ENCODE peak calls at places on chromosomes 16 and 17, in ten cellular contexts. One of them, this sample, is unnamed.

GRCh38 chr16:88533945-88534641 is 36.1 kb upstream of the ZC3H18 start:
- DNase-seq in fibroblast of villous mesenchyme: peak; percentile 52
- DNase-seq in OCI-LY7: peak; percentile 87
- DNase-seq in RPMI8226: peak; percentile 81
- DNase-seq in effector memory CD8-positive, alpha-beta T cell: peak; percentile 47
- DNase-seq in C1 segment of cervical spinal cord: peak; percentile 47
- DNase-seq in activated T-helper 1 cell treated with anti-CD3 and anti-CD28 coated beads, Interleukin-2, amount 50 U/mL, for 16 hours: peak; percentile 59
- DNase-seq in esophagus muscularis mucosa: no peak
- DNase-seq in transverse colon: peak; percentile 84
- DNase-seq in T1000: peak; percentile 40
- DNase-seq in this sample: peak; percentile 59

GRCh38 chr16:67378642-67379041 is 14.7 kb downstream of the TPPP3 start:
- DNase-seq in transverse colon: no peak
- DNase-seq in fibroblast of villous mesenchyme: no peak
- DNase-seq in activated T-helper 1 cell treated with anti-CD3 and anti-CD28 coated beads, Interleukin-2, amount 50 U/mL, for 16 hours: no peak
- DNase-seq in C1 segment of cervical spinal cord: no peak
- DNase-seq in RPMI8226: peak; percentile 46
- DNase-seq in OCI-LY7: no peak
- DNase-seq in esophagus muscularis mucosa: no peak
- DNase-seq in effector memory CD8-positive, alpha-beta T cell: no peak
- DNase-seq in T1000: no peak
- DNase-seq in this sample: no peak

GRCh38 chr17:74466111-74466784 is at the start of gene CD300A:
- DNase-seq in RPMI8226: peak; percentile 75
- DNase-seq in OCI-LY7: peak; percentile 74
- DNase-seq in fibroblast of villous mesenchyme: no peak
- DNase-seq in T1000: no peak
- DNase-seq in activated T-helper 1 cell treated with anti-CD3 and anti-CD28 coated beads, Interleukin-2, amount 50 U/mL, for 16 hours: no peak
- DNase-seq in esophagus muscularis mucosa: no peak
- DNase-seq in C1 segment of cervical spinal cord: no peak
- DNase-seq in effector memory CD8-positive, alpha-beta T cell: no peak
- DNase-seq in transverse colon: no peak
- DNase-seq in this sample: peak; percentile 54

GRCh38 chr16:57167537-57167936 is 18.3 kb downstream of the PSME3IP1 start:
- DNase-seq in activated T-helper 1 cell treated with anti-CD3 and anti-CD28 coated beads, Interleukin-2, amount 50 U/mL, for 16 hours: no peak
- DNase-seq in C1 segment of cervical spinal cord: no peak
- DNase-seq in effector memory CD8-positive, alpha-beta T cell: no peak
- DNase-seq in esophagus muscularis mucosa: no peak
- DNase-seq in RPMI8226: no peak
- DNase-seq in transverse colon: no peak
- DNase-seq in T1000: no peak
- DNase-seq in OCI-LY7: no peak
- DNase-seq in fibroblast of villous mesenchyme: no peak
- DNase-seq in this sample: no peak

GRCh38 chr16:21566891-21567414 is 32.4 kb upstream of the METTL9 start:
- DNase-seq in effector memory CD8-positive, alpha-beta T cell: no peak
- DNase-seq in fibroblast of villous mesenchyme: no peak
- DNase-seq in transverse colon: peak; percentile 3
- DNase-seq in C1 segment of cervical spinal cord: no peak
- DNase-seq in activated T-helper 1 cell treated with anti-CD3 and anti-CD28 coated beads, Interleukin-2, amount 50 U/mL, for 16 hours: no peak
- DNase-seq in OCI-LY7: no peak
- DNase-seq in T1000: no peak
- DNase-seq in RPMI8226: no peak
- DNase-seq in esophagus muscularis mucosa: no peak
- DNase-seq in this sample: peak; percentile 22

GRCh38 chr16:11612110-11612981 is 25.6 kb upstream of the LITAF start:
- DNase-seq in RPMI8226: peak; percentile 88
- DNase-seq in esophagus muscularis mucosa: no peak
- DNase-seq in fibroblast of villous mesenchyme: no peak
- DNase-seq in T1000: no peak
- DNase-seq in transverse colon: peak; percentile 86
- DNase-seq in activated T-helper 1 cell treated with anti-CD3 and anti-CD28 coated beads, Interleukin-2, amount 50 U/mL, for 16 hours: no peak
- DNase-seq in effector memory CD8-positive, alpha-beta T cell: no peak
- DNase-seq in OCI-LY7: no peak
- DNase-seq in C1 segment of cervical spinal cord: no peak
- DNase-seq in this sample: peak; percentile 90

GRCh38 chr16:21033707-21034106 is 116.9 kb downstream of the DNAH3 start:
- DNase-seq in fibroblast of villous mesenchyme: no peak
- DNase-seq in transverse colon: no peak
- DNase-seq in esophagus muscularis mucosa: no peak
- DNase-seq in T1000: no peak
- DNase-seq in C1 segment of cervical spinal cord: peak; percentile 35
- DNase-seq in activated T-helper 1 cell treated with anti-CD3 and anti-CD28 coated beads, Interleukin-2, amount 50 U/mL, for 16 hours: no peak
- DNase-seq in RPMI8226: peak; percentile 11
- DNase-seq in OCI-LY7: no peak
- DNase-seq in effector memory CD8-positive, alpha-beta T cell: no peak
- DNase-seq in this sample: no peak

GRCh38 chr16:13298676-13299075 is 397.3 kb downstream of the SHISA9 start:
- DNase-seq in activated T-helper 1 cell treated with anti-CD3 and anti-CD28 coated beads, Interleukin-2, amount 50 U/mL, for 16 hours: no peak
- DNase-seq in OCI-LY7: no peak
- DNase-seq in transverse colon: no peak
- DNase-seq in T1000: no peak
- DNase-seq in RPMI8226: no peak
- DNase-seq in effector memory CD8-positive, alpha-beta T cell: no peak
- DNase-seq in C1 segment of cervical spinal cord: peak; percentile 4
- DNase-seq in esophagus muscularis mucosa: no peak
- DNase-seq in fibroblast of villous mesenchyme: no peak
- DNase-seq in this sample: no peak

GRCh38 chr17:19533718-19534561 is at the start of gene SLC47A1:
- DNase-seq in transverse colon: peak; percentile 20
- DNase-seq in C1 segment of cervical spinal cord: no peak
- DNase-seq in T1000: no peak
- DNase-seq in RPMI8226: no peak
- DNase-seq in OCI-LY7: no peak
- DNase-seq in activated T-helper 1 cell treated with anti-CD3 and anti-CD28 coated beads, Interleukin-2, amount 50 U/mL, for 16 hours: no peak
- DNase-seq in fibroblast of villous mesenchyme: peak; percentile 25
- DNase-seq in effector memory CD8-positive, alpha-beta T cell: no peak
- DNase-seq in esophagus muscularis mucosa: no peak
- DNase-seq in this sample: no peak

GRCh38 chr16:70576431-70577255 is 53.0 kb downstream of the SF3B3 start:
- DNase-seq in OCI-LY7: peak; percentile 28
- DNase-seq in esophagus muscularis mucosa: no peak
- DNase-seq in C1 segment of cervical spinal cord: no peak
- DNase-seq in T1000: no peak
- DNase-seq in transverse colon: peak; percentile 33
- DNase-seq in fibroblast of villous mesenchyme: peak; percentile 98
- DNase-seq in activated T-helper 1 cell treated with anti-CD3 and anti-CD28 coated beads, Interleukin-2, amount 50 U/mL, for 16 hours: no peak
- DNase-seq in effector memory CD8-positive, alpha-beta T cell: no peak
- DNase-seq in RPMI8226: peak; percentile 20
- DNase-seq in this sample: no peak

GRCh38 chr16:72956124-72957064 is 91.5 kb downstream of the ZFHX3 start:
- DNase-seq in RPMI8226: no peak
- DNase-seq in esophagus muscularis mucosa: no peak
- DNase-seq in C1 segment of cervical spinal cord: no peak
- DNase-seq in effector memory CD8-positive, alpha-beta T cell: no peak
- DNase-seq in transverse colon: no peak
- DNase-seq in fibroblast of villous mesenchyme: no peak
- DNase-seq in T1000: no peak
- DNase-seq in activated T-helper 1 cell treated with anti-CD3 and anti-CD28 coated beads, Interleukin-2, amount 50 U/mL, for 16 hours: no peak
- DNase-seq in OCI-LY7: no peak
- DNase-seq in this sample: no peak

GRCh38 chr16:88510091-88510719 is 57.1 kb downstream of the ZFPM1 start:
- DNase-seq in RPMI8226: no peak
- DNase-seq in C1 segment of cervical spinal cord: no peak
- DNase-seq in transverse colon: no peak
- DNase-seq in esophagus muscularis mucosa: no peak
- DNase-seq in fibroblast of villous mesenchyme: no peak
- DNase-seq in activated T-helper 1 cell treated with anti-CD3 and anti-CD28 coated beads, Interleukin-2, amount 50 U/mL, for 16 hours: no peak
- DNase-seq in effector memory CD8-positive, alpha-beta T cell: no peak
- DNase-seq in OCI-LY7: no peak
- DNase-seq in T1000: no peak
- DNase-seq in this sample: no peak

GRCh38 chr16:17206712-17207111 is 264.0 kb downstream of the XYLT1 start:
- DNase-seq in fibroblast of villous mesenchyme: no peak
- DNase-seq in C1 segment of cervical spinal cord: no peak
- DNase-seq in esophagus muscularis mucosa: no peak
- DNase-seq in activated T-helper 1 cell treated with anti-CD3 and anti-CD28 coated beads, Interleukin-2, amount 50 U/mL, for 16 hours: no peak
- DNase-seq in RPMI8226: no peak
- DNase-seq in effector memory CD8-positive, alpha-beta T cell: no peak
- DNase-seq in OCI-LY7: no peak
- DNase-seq in transverse colon: no peak
- DNase-seq in T1000: no peak
- DNase-seq in this sample: no peak

GRCh38 chr17:21376585-21376834 is 353 bp downstream of the KCNJ12 start:
- DNase-seq in T1000: no peak
- DNase-seq in activated T-helper 1 cell treated with anti-CD3 and anti-CD28 coated beads, Interleukin-2, amount 50 U/mL, for 16 hours: no peak
- DNase-seq in RPMI8226: no peak
- DNase-seq in C1 segment of cervical spinal cord: no peak
- DNase-seq in effector memory CD8-positive, alpha-beta T cell: no peak
- DNase-seq in OCI-LY7: no peak
- DNase-seq in transverse colon: no peak
- DNase-seq in fibroblast of villous mesenchyme: no peak
- DNase-seq in esophagus muscularis mucosa: no peak
- DNase-seq in this sample: no peak

GRCh38 chr17:76408037-76408849 is 23.8 kb downstream of the SPHK1 start:
- DNase-seq in T1000: peak; percentile 12
- DNase-seq in RPMI8226: peak; percentile 87
- DNase-seq in C1 segment of cervical spinal cord: peak; percentile 76
- DNase-seq in fibroblast of villous mesenchyme: peak; percentile 52
- DNase-seq in activated T-helper 1 cell treated with anti-CD3 and anti-CD28 coated beads, Interleukin-2, amount 50 U/mL, for 16 hours: peak; percentile 57
- DNase-seq in OCI-LY7: peak; percentile 89
- DNase-seq in transverse colon: peak; percentile 77
- DNase-seq in effector memory CD8-positive, alpha-beta T cell: peak; percentile 65
- DNase-seq in esophagus muscularis mucosa: no peak
- DNase-seq in this sample: peak; percentile 85

GRCh38 chr17:49180303-49180702 is 30.1 kb downstream of the GNGT2 start:
- DNase-seq in OCI-LY7: peak; percentile 65
- DNase-seq in C1 segment of cervical spinal cord: no peak
- DNase-seq in activated T-helper 1 cell treated with anti-CD3 and anti-CD28 coated beads, Interleukin-2, amount 50 U/mL, for 16 hours: peak; percentile 44
- DNase-seq in transverse colon: peak; percentile 74
- DNase-seq in fibroblast of villous mesenchyme: peak; percentile 62
- DNase-seq in esophagus muscularis mucosa: no peak
- DNase-seq in T1000: no peak
- DNase-seq in RPMI8226: peak; percentile 52
- DNase-seq in effector memory CD8-positive, alpha-beta T cell: peak; percentile 62
- DNase-seq in this sample: peak; percentile 73

GRCh38 chr17:72119963-72120877 is 600 bp upstream of the SOX9 start:
- DNase-seq in T1000: peak; percentile 70
- DNase-seq in effector memory CD8-positive, alpha-beta T cell: no peak
- DNase-seq in activated T-helper 1 cell treated with anti-CD3 and anti-CD28 coated beads, Interleukin-2, amount 50 U/mL, for 16 hours: no peak
- DNase-seq in C1 segment of cervical spinal cord: peak; percentile 28
- DNase-seq in esophagus muscularis mucosa: no peak
- DNase-seq in fibroblast of villous mesenchyme: peak; percentile 85
- DNase-seq in OCI-LY7: no peak
- DNase-seq in RPMI8226: peak; percentile 35
- DNase-seq in transverse colon: peak; percentile 53
- DNase-seq in this sample: peak; percentile 52

GRCh38 chr16:19502395-19503131 is 19.3 kb downstream of the GDE1 start:
- DNase-seq in RPMI8226: peak; percentile 80
- DNase-seq in transverse colon: peak; percentile 83
- DNase-seq in esophagus muscularis mucosa: peak; percentile 92
- DNase-seq in effector memory CD8-positive, alpha-beta T cell: peak; percentile 53
- DNase-seq in fibroblast of villous mesenchyme: peak; percentile 79
- DNase-seq in C1 segment of cervical spinal cord: peak; percentile 26
- DNase-seq in T1000: peak; percentile 16
- DNase-seq in activated T-helper 1 cell treated with anti-CD3 and anti-CD28 coated beads, Interleukin-2, amount 50 U/mL, for 16 hours: peak; percentile 12
- DNase-seq in OCI-LY7: peak; percentile 73
- DNase-seq in this sample: peak; percentile 80

GRCh38 chr17:1058423-1059130 is 61.6 kb downstream of the TIMM22 start:
- DNase-seq in C1 segment of cervical spinal cord: no peak
- DNase-seq in RPMI8226: peak; percentile 70
- DNase-seq in fibroblast of villous mesenchyme: peak; percentile 21
- DNase-seq in activated T-helper 1 cell treated with anti-CD3 and anti-CD28 coated beads, Interleukin-2, amount 50 U/mL, for 16 hours: peak; percentile 22
- DNase-seq in OCI-LY7: peak; percentile 32
- DNase-seq in transverse colon: peak; percentile 65
- DNase-seq in effector memory CD8-positive, alpha-beta T cell: no peak
- DNase-seq in T1000: peak; percentile 54
- DNase-seq in esophagus muscularis mucosa: no peak
- DNase-seq in this sample: peak; percentile 71

GRCh38 chr17:19311421-19312215 is 50.9 kb downstream of the B9D1 start:
- DNase-seq in RPMI8226: no peak
- DNase-seq in C1 segment of cervical spinal cord: no peak
- DNase-seq in fibroblast of villous mesenchyme: no peak
- DNase-seq in esophagus muscularis mucosa: no peak
- DNase-seq in transverse colon: no peak
- DNase-seq in OCI-LY7: no peak
- DNase-seq in effector memory CD8-positive, alpha-beta T cell: no peak
- DNase-seq in T1000: no peak
- DNase-seq in activated T-helper 1 cell treated with anti-CD3 and anti-CD28 coated beads, Interleukin-2, amount 50 U/mL, for 16 hours: no peak
- DNase-seq in this sample: no peak

GRCh38 chr17:75721463-75722011 is 278 bp downstream of the ITGB4 start:
- DNase-seq in fibroblast of villous mesenchyme: no peak
- DNase-seq in transverse colon: peak; percentile 61
- DNase-seq in activated T-helper 1 cell treated with anti-CD3 and anti-CD28 coated beads, Interleukin-2, amount 50 U/mL, for 16 hours: no peak
- DNase-seq in C1 segment of cervical spinal cord: no peak
- DNase-seq in T1000: no peak
- DNase-seq in effector memory CD8-positive, alpha-beta T cell: no peak
- DNase-seq in OCI-LY7: no peak
- DNase-seq in esophagus muscularis mucosa: no peak
- DNase-seq in RPMI8226: no peak
- DNase-seq in this sample: peak; percentile 57

GRCh38 chr17:48925991-48926342 is 17.8 kb downstream of the UBE2Z start:
- DNase-seq in OCI-LY7: no peak
- DNase-seq in transverse colon: no peak
- DNase-seq in esophagus muscularis mucosa: no peak
- DNase-seq in activated T-helper 1 cell treated with anti-CD3 and anti-CD28 coated beads, Interleukin-2, amount 50 U/mL, for 16 hours: no peak
- DNase-seq in C1 segment of cervical spinal cord: no peak
- DNase-seq in fibroblast of villous mesenchyme: no peak
- DNase-seq in effector memory CD8-positive, alpha-beta T cell: no peak
- DNase-seq in RPMI8226: no peak
- DNase-seq in T1000: no peak
- DNase-seq in this sample: no peak

GRCh38 chr17:29019475-29020181 is 13.8 kb upstream of the SEZ6 start:
- DNase-seq in RPMI8226: peak; percentile 24
- DNase-seq in esophagus muscularis mucosa: no peak
- DNase-seq in effector memory CD8-positive, alpha-beta T cell: no peak
- DNase-seq in T1000: no peak
- DNase-seq in C1 segment of cervical spinal cord: peak; percentile 54
- DNase-seq in transverse colon: peak; percentile 13
- DNase-seq in fibroblast of villous mesenchyme: no peak
- DNase-seq in OCI-LY7: no peak
- DNase-seq in activated T-helper 1 cell treated with anti-CD3 and anti-CD28 coated beads, Interleukin-2, amount 50 U/mL, for 16 hours: no peak
- DNase-seq in this sample: peak; percentile 31

GRCh38 chr17:10748475-10749110 is 18.8 kb upstream of the TMEM220 start:
- DNase-seq in C1 segment of cervical spinal cord: no peak
- DNase-seq in RPMI8226: no peak
- DNase-seq in fibroblast of villous mesenchyme: no peak
- DNase-seq in T1000: no peak
- DNase-seq in effector memory CD8-positive, alpha-beta T cell: no peak
- DNase-seq in OCI-LY7: no peak
- DNase-seq in activated T-helper 1 cell treated with anti-CD3 and anti-CD28 coated beads, Interleukin-2, amount 50 U/mL, for 16 hours: no peak
- DNase-seq in esophagus muscularis mucosa: no peak
- DNase-seq in transverse colon: no peak
- DNase-seq in this sample: no peak

GRCh38 chr17:80471922-80472321 is 4.5 kb downstream of the NPTX1 start:
- DNase-seq in RPMI8226: no peak
- DNase-seq in OCI-LY7: no peak
- DNase-seq in effector memory CD8-positive, alpha-beta T cell: peak; percentile 36
- DNase-seq in T1000: no peak
- DNase-seq in activated T-helper 1 cell treated with anti-CD3 and anti-CD28 coated beads, Interleukin-2, amount 50 U/mL, for 16 hours: no peak
- DNase-seq in fibroblast of villous mesenchyme: no peak
- DNase-seq in esophagus muscularis mucosa: no peak
- DNase-seq in transverse colon: no peak
- DNase-seq in C1 segment of cervical spinal cord: no peak
- DNase-seq in this sample: no peak

GRCh38 chr16:49929606-49930005 is 73.7 kb upstream of the ZNF423 start:
- DNase-seq in T1000: no peak
- DNase-seq in effector memory CD8-positive, alpha-beta T cell: no peak
- DNase-seq in esophagus muscularis mucosa: no peak
- DNase-seq in C1 segment of cervical spinal cord: no peak
- DNase-seq in OCI-LY7: no peak
- DNase-seq in RPMI8226: no peak
- DNase-seq in transverse colon: no peak
- DNase-seq in fibroblast of villous mesenchyme: no peak
- DNase-seq in activated T-helper 1 cell treated with anti-CD3 and anti-CD28 coated beads, Interleukin-2, amount 50 U/mL, for 16 hours: no peak
- DNase-seq in this sample: no peak

GRCh38 chr17:1958134-1958881 is 66.8 kb downstream of the RTN4RL1 start:
- DNase-seq in OCI-LY7: no peak
- DNase-seq in activated T-helper 1 cell treated with anti-CD3 and anti-CD28 coated beads, Interleukin-2, amount 50 U/mL, for 16 hours: no peak
- DNase-seq in RPMI8226: no peak
- DNase-seq in C1 segment of cervical spinal cord: no peak
- DNase-seq in esophagus muscularis mucosa: no peak
- DNase-seq in transverse colon: no peak
- DNase-seq in effector memory CD8-positive, alpha-beta T cell: no peak
- DNase-seq in T1000: no peak
- DNase-seq in fibroblast of villous mesenchyme: no peak
- DNase-seq in this sample: no peak

GRCh38 chr17:75632428-75632827 is 806 bp upstream of the SMIM5 start:
- DNase-seq in activated T-helper 1 cell treated with anti-CD3 and anti-CD28 coated beads, Interleukin-2, amount 50 U/mL, for 16 hours: no peak
- DNase-seq in C1 segment of cervical spinal cord: no peak
- DNase-seq in transverse colon: no peak
- DNase-seq in T1000: no peak
- DNase-seq in OCI-LY7: no peak
- DNase-seq in effector memory CD8-positive, alpha-beta T cell: no peak
- DNase-seq in RPMI8226: no peak
- DNase-seq in fibroblast of villous mesenchyme: no peak
- DNase-seq in esophagus muscularis mucosa: no peak
- DNase-seq in this sample: no peak